ENCODE peak calls at places on chromosomes 12 and 14, in nine cellular contexts. One of them, this sample, is unnamed.
A peak's percentile ranks its signal among the peaks of the same experiment; 100 is the strongest.

GRCh38 chr12:132364348-132364902 is 35.0 kb upstream of the GALNT9 start:
- DNase-seq in BJ: no peak
- DNase-seq in activated T-cell treated with anti-CD3 and anti-CD28 coated beads for 1 hour: no peak
- DNase-seq in NCI-H2107: no peak
- DNase-seq in sigmoid colon: no peak
- DNase-seq in stimulated activated CD4-positive, alpha-beta T cell treated with anti-CD3 and anti-CD28 coated beads, Interleukin-15, amount 100 ng/mL, for 48 hours: no peak
- DNase-seq in activated B cell treated with CpG ODN at 0.5 μM for 24 hours: no peak
- DNase-seq in neural crest cell: no peak
- DNase-seq in glomerular endothelial cell: no peak
- DNase-seq in this sample: no peak

GRCh38 chr12:50732591-50732990 is 31.3 kb upstream of the ATF1 start:
- DNase-seq in activated B cell treated with CpG ODN at 0.5 μM for 24 hours: no peak
- DNase-seq in activated T-cell treated with anti-CD3 and anti-CD28 coated beads for 1 hour: no peak
- DNase-seq in stimulated activated CD4-positive, alpha-beta T cell treated with anti-CD3 and anti-CD28 coated beads, Interleukin-15, amount 100 ng/mL, for 48 hours: no peak
- DNase-seq in neural crest cell: no peak
- DNase-seq in BJ: peak; percentile 56
- DNase-seq in sigmoid colon: no peak
- DNase-seq in NCI-H2107: no peak
- DNase-seq in glomerular endothelial cell: no peak
- DNase-seq in this sample: no peak

GRCh38 chr14:85576161-85576560 is 46.2 kb downstream of the FLRT2 start:
- DNase-seq in neural crest cell: no peak
- DNase-seq in NCI-H2107: no peak
- DNase-seq in activated T-cell treated with anti-CD3 and anti-CD28 coated beads for 1 hour: no peak
- DNase-seq in activated B cell treated with CpG ODN at 0.5 μM for 24 hours: no peak
- DNase-seq in BJ: no peak
- DNase-seq in glomerular endothelial cell: no peak
- DNase-seq in stimulated activated CD4-positive, alpha-beta T cell treated with anti-CD3 and anti-CD28 coated beads, Interleukin-15, amount 100 ng/mL, for 48 hours: no peak
- DNase-seq in sigmoid colon: no peak
- DNase-seq in this sample: no peak

GRCh38 chr14:89078021-89078676 is 253.7 kb downstream of the TTC8 start:
- DNase-seq in BJ: no peak
- DNase-seq in NCI-H2107: no peak
- DNase-seq in glomerular endothelial cell: no peak
- DNase-seq in stimulated activated CD4-positive, alpha-beta T cell treated with anti-CD3 and anti-CD28 coated beads, Interleukin-15, amount 100 ng/mL, for 48 hours: no peak
- DNase-seq in neural crest cell: no peak
- DNase-seq in activated B cell treated with CpG ODN at 0.5 μM for 24 hours: no peak
- DNase-seq in activated T-cell treated with anti-CD3 and anti-CD28 coated beads for 1 hour: no peak
- DNase-seq in sigmoid colon: no peak
- DNase-seq in this sample: no peak

GRCh38 chr12:116562090-116562489 is 2.9 kb downstream of the MAP1LC3B2 start:
- DNase-seq in neural crest cell: no peak
- DNase-seq in BJ: no peak
- DNase-seq in sigmoid colon: no peak
- DNase-seq in activated B cell treated with CpG ODN at 0.5 μM for 24 hours: no peak
- DNase-seq in glomerular endothelial cell: no peak
- DNase-seq in stimulated activated CD4-positive, alpha-beta T cell treated with anti-CD3 and anti-CD28 coated beads, Interleukin-15, amount 100 ng/mL, for 48 hours: no peak
- DNase-seq in activated T-cell treated with anti-CD3 and anti-CD28 coated beads for 1 hour: no peak
- DNase-seq in NCI-H2107: no peak
- DNase-seq in this sample: no peak

GRCh38 chr14:94547726-94548125 is 13.5 kb upstream of the SERPINA4 start:
- DNase-seq in BJ: no peak
- DNase-seq in neural crest cell: no peak
- DNase-seq in glomerular endothelial cell: no peak
- DNase-seq in activated T-cell treated with anti-CD3 and anti-CD28 coated beads for 1 hour: no peak
- DNase-seq in stimulated activated CD4-positive, alpha-beta T cell treated with anti-CD3 and anti-CD28 coated beads, Interleukin-15, amount 100 ng/mL, for 48 hours: no peak
- DNase-seq in sigmoid colon: no peak
- DNase-seq in NCI-H2107: no peak
- DNase-seq in activated B cell treated with CpG ODN at 0.5 μM for 24 hours: no peak
- DNase-seq in this sample: no peak

GRCh38 chr14:105589161-105589925 is 63.0 kb downstream of the TMEM121 start:
- DNase-seq in glomerular endothelial cell: no peak
- DNase-seq in activated B cell treated with CpG ODN at 0.5 μM for 24 hours: peak; percentile 17
- DNase-seq in neural crest cell: no peak
- DNase-seq in sigmoid colon: no peak
- DNase-seq in stimulated activated CD4-positive, alpha-beta T cell treated with anti-CD3 and anti-CD28 coated beads, Interleukin-15, amount 100 ng/mL, for 48 hours: no peak
- DNase-seq in NCI-H2107: no peak
- DNase-seq in activated T-cell treated with anti-CD3 and anti-CD28 coated beads for 1 hour: no peak
- DNase-seq in BJ: no peak
- DNase-seq in this sample: no peak

GRCh38 chr12:23550753-23551152 is 398.7 kb downstream of the SOX5 start:
- DNase-seq in sigmoid colon: no peak
- DNase-seq in stimulated activated CD4-positive, alpha-beta T cell treated with anti-CD3 and anti-CD28 coated beads, Interleukin-15, amount 100 ng/mL, for 48 hours: no peak
- DNase-seq in activated B cell treated with CpG ODN at 0.5 μM for 24 hours: no peak
- DNase-seq in glomerular endothelial cell: no peak
- DNase-seq in activated T-cell treated with anti-CD3 and anti-CD28 coated beads for 1 hour: no peak
- DNase-seq in BJ: no peak
- DNase-seq in NCI-H2107: no peak
- DNase-seq in neural crest cell: no peak
- DNase-seq in this sample: no peak

GRCh38 chr12:1834186-1834925 is 14.0 kb downstream of the LRTM2 start:
- DNase-seq in BJ: no peak
- DNase-seq in stimulated activated CD4-positive, alpha-beta T cell treated with anti-CD3 and anti-CD28 coated beads, Interleukin-15, amount 100 ng/mL, for 48 hours: no peak
- DNase-seq in activated T-cell treated with anti-CD3 and anti-CD28 coated beads for 1 hour: no peak
- DNase-seq in activated B cell treated with CpG ODN at 0.5 μM for 24 hours: no peak
- DNase-seq in glomerular endothelial cell: no peak
- DNase-seq in sigmoid colon: peak; percentile 38
- DNase-seq in NCI-H2107: no peak
- DNase-seq in neural crest cell: no peak
- DNase-seq in this sample: no peak

GRCh38 chr14:72024043-72024407 is 91.8 kb downstream of the RGS6 start:
- DNase-seq in glomerular endothelial cell: no peak
- DNase-seq in activated B cell treated with CpG ODN at 0.5 μM for 24 hours: no peak
- DNase-seq in neural crest cell: no peak
- DNase-seq in NCI-H2107: no peak
- DNase-seq in BJ: no peak
- DNase-seq in stimulated activated CD4-positive, alpha-beta T cell treated with anti-CD3 and anti-CD28 coated beads, Interleukin-15, amount 100 ng/mL, for 48 hours: peak; percentile 22
- DNase-seq in activated T-cell treated with anti-CD3 and anti-CD28 coated beads for 1 hour: no peak
- DNase-seq in sigmoid colon: no peak
- DNase-seq in this sample: no peak

GRCh38 chr14:100524933-100525243 is 62.3 kb downstream of the BEGAIN start:
- DNase-seq in neural crest cell: peak; percentile 36
- DNase-seq in stimulated activated CD4-positive, alpha-beta T cell treated with anti-CD3 and anti-CD28 coated beads, Interleukin-15, amount 100 ng/mL, for 48 hours: peak; percentile 31
- DNase-seq in activated T-cell treated with anti-CD3 and anti-CD28 coated beads for 1 hour: no peak
- DNase-seq in glomerular endothelial cell: no peak
- DNase-seq in activated B cell treated with CpG ODN at 0.5 μM for 24 hours: no peak
- DNase-seq in NCI-H2107: peak; percentile 71
- DNase-seq in BJ: no peak
- DNase-seq in sigmoid colon: peak; percentile 61
- DNase-seq in this sample: no peak

GRCh38 chr14:55813635-55814034 is 233.6 kb downstream of the KTN1 start:
- DNase-seq in activated T-cell treated with anti-CD3 and anti-CD28 coated beads for 1 hour: no peak
- DNase-seq in glomerular endothelial cell: no peak
- DNase-seq in stimulated activated CD4-positive, alpha-beta T cell treated with anti-CD3 and anti-CD28 coated beads, Interleukin-15, amount 100 ng/mL, for 48 hours: no peak
- DNase-seq in activated B cell treated with CpG ODN at 0.5 μM for 24 hours: no peak
- DNase-seq in NCI-H2107: no peak
- DNase-seq in sigmoid colon: no peak
- DNase-seq in BJ: no peak
- DNase-seq in neural crest cell: no peak
- DNase-seq in this sample: no peak

GRCh38 chr12:2299207-2299606 is 246.4 kb downstream of the CACNA1C start:
- DNase-seq in activated T-cell treated with anti-CD3 and anti-CD28 coated beads for 1 hour: no peak
- DNase-seq in neural crest cell: no peak
- DNase-seq in activated B cell treated with CpG ODN at 0.5 μM for 24 hours: no peak
- DNase-seq in BJ: no peak
- DNase-seq in NCI-H2107: no peak
- DNase-seq in stimulated activated CD4-positive, alpha-beta T cell treated with anti-CD3 and anti-CD28 coated beads, Interleukin-15, amount 100 ng/mL, for 48 hours: no peak
- DNase-seq in glomerular endothelial cell: no peak
- DNase-seq in sigmoid colon: peak; percentile 66
- DNase-seq in this sample: no peak

This sample was measured in NCI-H526.